ENCODE peak calls at places on chromosomes 11 and 22, in four cellular contexts. P is heart left ventricle, J is sigmoid colon, V is ascending aorta. Y is an unnamed sample. For H3K36me3, the result is how much of the 10 kb centered on the place peaks cover.

GRCh38 chr11:95134491-95134890 is 44.8 kb downstream of the ENDOD1 start:
- DNase-seq in J (no peak), P (no peak), V (no peak), Y (no peak)

GRCh38 chr11:77879218-77879617 is 58.3 kb downstream of the AAMDC start:
- DNase-seq in V (no peak), P (peak), J (peak), Y (peak)

GRCh38 chr11:14634813-14635212 is 8.8 kb upstream of the PDE3B start:
- DNase-seq in P (no peak), J (no peak), V (no peak), Y (no peak)

GRCh38 chr22:46815896-46816721 is 53.7 kb downstream of the TBC1D22A start:
- DNase-seq in V (no peak), P (no peak), J (no peak), Y (no peak)

GRCh38 chr22:28600546-28601143 is 79.0 kb downstream of the TTC28 start:
- DNase-seq in P (no peak), J (no peak), V (no peak), Y (no peak)

GRCh38 chr11:75498556-75499255 is 27.0 kb downstream of the GDPD5 start:
- DNase-seq in V (no peak), J (no peak), P (no peak), Y (no peak)

GRCh38 chr11:32781721-32782120 is 12.7 kb downstream of the CCDC73 start:
- DNase-seq in V (no peak), P (no peak), J (no peak), Y (no peak)

GRCh38 chr11:95256204-95256819 is 25.3 kb upstream of the SESN3 start:
- DNase-seq in V (no peak), J (no peak), P (no peak), Y (no peak)

GRCh38 chr11:70547821-70548670 is 149.7 kb downstream of the CTTN start:
- DNase-seq in V (no peak), P (no peak), J (no peak), Y (no peak)

DNA sequence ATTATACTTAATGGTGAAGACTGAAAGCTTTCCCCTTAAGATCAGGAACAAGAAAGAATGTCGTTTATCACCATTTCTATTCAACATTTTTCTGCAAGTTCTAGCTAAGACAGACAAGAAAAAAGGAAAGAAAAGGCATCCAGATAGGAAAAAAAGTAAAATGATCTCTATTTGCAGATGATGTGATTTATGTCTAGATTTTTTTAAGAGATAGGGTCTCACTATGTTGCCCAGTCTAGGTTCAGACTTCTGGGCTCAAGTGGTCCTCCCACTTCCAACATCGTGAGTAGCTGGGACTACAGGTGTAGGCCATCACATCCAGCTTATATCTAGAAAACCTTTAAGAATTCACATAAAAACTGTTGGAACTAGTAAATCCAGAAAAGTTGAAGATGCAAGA is 51.4 kb upstream of the ADORA2A start:
- DNase-seq in V (no peak), J (no peak), P (no peak), Y (no peak)
- H3K36me3 ChIP-seq in V (under half), J (under half), P (half or more), Y (under half)

GRCh38 chr11:131913267-131913666 is 542.9 kb downstream of the NTM start:
- DNase-seq in J (no peak), V (no peak), P (no peak), Y (no peak)
- TF ChIP-seq CTCF in J (no peak), V (no peak), P (no peak), Y (no peak)

GRCh38 chr22:19069451-19069850 is 52.8 kb downstream of the DGCR2 start:
- DNase-seq in J (no peak), P (no peak), V (no peak), Y (no peak)
- H3K36me3 ChIP-seq in J (under half), P (half or more), V (under half), Y (under half)

GRCh38 chr22:43925433-43926348 is 2.1 kb downstream of the PNPLA3 start:
- DNase-seq in J (no peak), P (no peak), V (no peak), Y (peak)

GRCh38 chr22:43922123-43922522 is 1.5 kb upstream of the PNPLA3 start:
- DNase-seq in J (no peak), P (no peak), V (no peak), Y (no peak)

GRCh38 chr22:43923191-43923590 is 414 bp upstream of the PNPLA3 start:
- DNase-seq in V (no peak), J (no peak), P (no peak), Y (no peak)

GRCh38 chr22:43926349-43926710 is 2.7 kb downstream of the PNPLA3 start:
- DNase-seq in V (no peak), J (no peak), P (no peak), Y (no peak)

DNA sequence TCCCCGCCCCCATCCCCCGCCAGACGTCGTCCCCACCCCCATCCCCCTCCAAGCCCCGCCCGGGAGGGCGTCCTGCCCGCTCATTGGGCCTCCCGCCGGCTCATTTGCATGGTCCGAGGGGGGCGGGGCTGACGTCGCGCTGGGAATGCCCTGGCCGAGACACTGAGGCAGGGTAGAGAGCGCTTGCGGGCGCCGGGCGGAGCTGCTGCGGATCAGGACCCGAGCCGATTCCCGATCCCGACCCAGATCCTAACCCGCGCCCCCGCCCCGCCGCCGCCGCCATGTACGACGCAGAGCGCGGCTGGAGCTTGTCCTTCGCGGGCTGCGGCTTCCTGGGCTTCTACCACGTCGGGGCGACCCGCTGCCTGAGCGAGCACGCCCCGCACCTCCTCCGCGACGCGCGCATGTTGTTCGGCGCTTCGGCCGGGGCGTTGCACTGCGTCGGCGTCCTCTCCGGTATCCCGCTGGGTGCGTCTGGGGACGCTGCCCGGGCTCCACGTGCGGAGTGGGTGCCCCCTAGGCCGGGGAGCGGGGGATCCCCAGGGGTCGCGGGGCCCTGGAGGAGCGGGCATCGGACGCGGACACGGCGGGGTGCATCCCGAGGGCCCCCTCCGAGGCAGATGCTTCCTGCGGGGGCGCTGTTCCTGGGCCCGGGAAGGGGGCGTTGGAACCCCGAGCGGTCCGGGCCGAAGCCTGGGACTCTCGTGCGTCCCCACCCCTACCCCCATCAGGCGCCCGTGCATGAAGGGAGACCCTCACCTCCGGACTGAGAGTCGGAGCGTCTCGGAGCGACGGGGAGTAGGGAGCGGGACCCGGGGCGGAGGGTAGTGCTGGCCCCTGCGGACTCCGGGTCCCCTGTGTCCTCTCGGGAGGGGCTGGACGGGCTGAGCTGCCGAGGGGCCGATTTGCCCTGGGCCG is at the start of gene PNPLA3:
- DNase-seq in J (peak), P (peak), V (peak), Y (peak)
- TF ChIP-seq CTCF in J (no peak), P (no peak), V (no peak), Y (no peak)

DNA sequence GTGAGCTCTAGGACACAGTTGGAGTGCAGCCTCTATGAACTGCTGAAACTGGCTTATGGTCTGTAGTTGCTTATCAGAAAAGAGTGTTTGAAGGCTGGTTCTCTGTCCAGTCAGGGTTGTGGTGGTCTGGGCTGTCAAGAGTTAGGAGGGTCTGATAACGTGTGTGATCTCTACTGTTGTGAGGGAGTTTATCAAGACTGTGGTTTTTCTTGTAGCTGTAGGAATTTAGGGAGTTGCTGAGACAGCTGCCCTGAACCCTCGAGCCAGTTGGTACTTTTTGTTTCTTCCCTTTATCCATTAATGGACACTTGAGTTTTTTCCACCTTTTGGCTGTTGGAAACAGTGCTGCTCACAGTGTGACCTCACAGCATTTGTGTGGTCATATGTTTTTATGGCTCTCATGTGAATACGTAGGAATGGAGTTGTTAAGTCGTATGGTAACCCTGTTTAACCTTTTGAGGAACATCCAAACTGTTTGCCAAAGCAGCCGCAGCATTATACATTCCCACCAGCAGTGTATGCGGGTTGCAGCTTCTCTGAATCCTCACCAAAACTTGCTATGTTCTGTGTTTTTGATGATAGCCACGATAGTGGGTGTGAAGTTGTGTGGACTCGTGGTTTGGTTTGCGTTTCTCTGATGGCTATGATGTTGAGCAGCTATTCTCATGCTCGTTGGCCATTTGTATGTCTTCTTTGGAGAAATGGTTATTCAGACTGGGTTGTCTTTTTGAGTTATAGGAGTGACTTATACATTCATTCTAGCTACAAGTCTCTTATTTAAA is 20.9 kb upstream of the DGCR8 start:
- DNase-seq in V (no peak), P (no peak), J (no peak), Y (no peak)
- H3K36me3 ChIP-seq in V (under half), P (half or more), J (under half), Y (half or more)

GRCh38 chr22:33591946-33592345 is 328.3 kb downstream of the LARGE1 start:
- DNase-seq in V (no peak), P (no peak), J (no peak), Y (no peak)

GRCh38 chr22:33593818-33594217 is 326.5 kb downstream of the LARGE1 start:
- DNase-seq in J (no peak), P (no peak), V (no peak), Y (no peak)

GRCh38 chr22:33584152-33584551 is 336.1 kb downstream of the LARGE1 start:
- DNase-seq in J (no peak), P (no peak), V (no peak), Y (no peak)

DNA sequence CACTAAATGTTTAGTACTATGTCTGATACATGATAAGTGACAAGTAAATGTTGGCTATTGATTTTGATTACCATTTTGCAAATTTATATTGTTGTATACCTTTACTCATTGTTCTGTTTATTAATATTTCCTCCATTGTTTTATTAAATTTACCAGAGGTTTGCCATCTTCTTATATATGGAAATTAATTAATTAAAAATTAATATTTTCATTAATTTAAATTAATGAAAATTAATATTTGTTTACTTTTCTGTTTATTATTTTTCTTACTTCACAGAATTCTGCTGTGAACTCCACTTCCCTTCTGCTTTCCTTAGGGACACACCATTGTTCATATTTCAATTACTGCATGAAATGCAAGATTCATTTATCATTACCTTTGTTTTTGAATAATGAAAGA is 331.0 kb downstream of the LARGE1 start:
- DNase-seq in P (no peak), J (no peak), V (no peak), Y (no peak)
- TF ChIP-seq CTCF in P (no peak), J (no peak), V (no peak), Y (no peak)

GRCh38 chr22:48869161-48869560 is 958.5 kb downstream of the BRD1 start:
- DNase-seq in J (peak), V (no peak), P (no peak), Y (no peak)

GRCh38 chr22:48871176-48871840 is 956.4 kb downstream of the BRD1 start:
- DNase-seq in V (no peak), J (peak), P (no peak), Y (no peak)

GRCh38 chr22:48870436-48870835 is 957.2 kb downstream of the BRD1 start:
- DNase-seq in V (no peak), J (peak), P (no peak), Y (no peak)

GRCh38 chr22:48868554-48868953 is 959.1 kb downstream of the BRD1 start:
- DNase-seq in P (no peak), V (no peak), J (peak), Y (no peak)

GRCh38 chr22:48869788-48870187 is 957.9 kb downstream of the BRD1 start:
- DNase-seq in J (peak), P (no peak), V (no peak), Y (no peak)
- H3K36me3 ChIP-seq in J (under half), P (under half), V (under half), Y (under half)

GRCh38 chr11:111833524-111833923 is 37.9 kb downstream of the ALG9 start:
- DNase-seq in V (no peak), P (no peak), J (no peak), Y (no peak)
- TF ChIP-seq CTCF in V (no peak), P (no peak), J (no peak), Y (no peak)

GRCh38 chr22:45554040-45554406 is 51.3 kb downstream of the FBLN1 start:
- DNase-seq in V (no peak), J (no peak), P (no peak), Y (no peak)
- H3K36me3 ChIP-seq in V (under half), J (under half), P (under half), Y (under half)

DNA sequence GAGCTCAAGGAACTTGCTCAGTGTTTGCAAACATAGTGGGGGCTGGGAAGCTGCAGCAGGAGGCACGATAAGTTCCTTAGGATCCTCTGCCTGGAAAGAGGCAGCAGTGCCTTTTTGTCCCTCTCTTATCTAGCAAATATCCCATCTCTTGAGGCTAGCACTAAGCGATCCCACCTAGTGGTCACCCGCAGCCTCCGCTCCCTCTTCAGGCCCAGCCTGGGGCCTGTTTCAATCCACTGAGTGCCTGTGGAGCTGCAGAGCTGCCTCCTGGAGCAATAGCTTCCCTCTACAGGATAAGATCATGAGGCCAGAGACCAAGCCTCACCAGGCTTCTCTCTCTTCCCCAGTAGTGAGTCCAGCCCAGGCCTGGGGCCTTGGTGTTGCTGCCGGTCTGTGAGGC is 65.8 kb downstream of the SLC22A12 start:
- DNase-seq in P (no peak), J (no peak), V (no peak), Y (no peak)
- TF ChIP-seq CTCF in P (no peak), J (no peak), V (no peak), Y (no peak)